ENCODE peak calls at places on chromosomes 13 and 19, in eight cellular contexts. K is body of pancreas, P is aorta, R is neural progenitor cell, B is mucosa of descending colon, X is tibial artery, U is heart right ventricle, O is hepatocyte. I is an unnamed sample.

GRCh38 chr19:28403698-28404099 is 809.3 kb downstream of the UQCRFS1 start:
- DNase-seq in K (no peak), P (no peak), R (no peak), B (no peak), X (no peak), U (no peak), O (no peak), I (no peak)

GRCh38 chr13:44669534-44669933 is 93.4 kb upstream of the TSC22D1 start:
- DNase-seq in K (no peak), P (no peak), R (no peak), B (no peak), X (no peak), U (no peak), O (no peak), I (no peak)

GRCh38 chr13:109857803-109858202 is 71.4 kb upstream of the IRS2 start:
- DNase-seq in K (no peak), P (no peak), R (no peak), B (no peak), X (no peak), U (no peak), O (no peak), I (no peak)

GRCh38 chr13:30906411-30906990 is 430 bp downstream of the MEDAG start:
- DNase-seq in K (no peak), P (peak; percentile 65), R (no peak), B (no peak), X (no peak), U (peak; percentile 29), O (no peak), I (no peak)

GRCh38 chr19:50513746-50514345 is at the start of gene ASPDH:
- DNase-seq in K (no peak), P (no peak), R (peak; percentile 50), B (peak; percentile 42), X (no peak), U (no peak), O (peak; percentile 20), I (no peak)

GRCh38 chr19:58562126-58563033 is 4.0 kb upstream of the UBE2M start:
- DNase-seq in K (peak; percentile 56), P (peak; percentile 52), R (peak; percentile 52), B (peak; percentile 73), X (no peak), U (peak; percentile 50), O (peak; percentile 27), I (no peak)

GRCh38 chr13:29039212-29039611 is 219.1 kb downstream of the MTUS2 start:
- DNase-seq in K (no peak), P (no peak), R (no peak), B (no peak), X (no peak), U (no peak), O (no peak), I (no peak)

GRCh38 chr13:50410921-50411712 is 395.9 kb downstream of the KCNRG start:
- DNase-seq in K (no peak), P (peak; percentile 71), R (no peak), B (no peak), X (peak; percentile 28), U (no peak), O (peak; percentile 73), I (peak; percentile 55)

GRCh38 chr13:113086031-113086750 is 19.4 kb upstream of the F7 start:
- DNase-seq in K (no peak), P (peak; percentile 43), R (peak; percentile 55), B (peak; percentile 29), X (no peak), U (peak; percentile 7), O (no peak), I (no peak)

GRCh38 chr13:69474286-69474685 is 633.3 kb upstream of the ATXN8OS start:
- DNase-seq in K (no peak), P (no peak), R (no peak), B (no peak), X (no peak), U (no peak), O (no peak), I (no peak)

GRCh38 chr19:48461982-48462655 is 6.7 kb downstream of the KCNJ14 start:
- DNase-seq in K (no peak), P (no peak), R (peak; percentile 39), B (peak; percentile 53), X (no peak), U (no peak), O (no peak), I (no peak)

GRCh38 chr19:6357995-6358394 is 3.3 kb upstream of the CLPP start:
- DNase-seq in K (no peak), P (no peak), R (no peak), B (no peak), X (no peak), U (no peak), O (no peak), I (peak; percentile 56)

GRCh38 chr13:99572921-99573320 is 71.6 kb downstream of the TM9SF2 start:
- DNase-seq in K (no peak), P (no peak), R (no peak), B (no peak), X (no peak), U (no peak), O (no peak), I (no peak)

GRCh38 chr13:112213467-112214245 is 146.7 kb downstream of the SOX1 start:
- DNase-seq in K (peak; percentile 82), P (no peak), R (no peak), B (peak; percentile 79), X (no peak), U (no peak), O (peak; percentile 20), I (no peak)

GRCh38 chr13:27383104-27383921 is 41.1 kb upstream of the GTF3A start:
- DNase-seq in K (peak; percentile 62), P (no peak), R (no peak), B (no peak), X (no peak), U (no peak), O (no peak), I (no peak)

GRCh38 chr13:83327091-83327490 is 555.2 kb downstream of the SLITRK1 start:
- DNase-seq in K (no peak), P (no peak), R (no peak), B (no peak), X (no peak), U (no peak), O (no peak), I (no peak)

DNA sequence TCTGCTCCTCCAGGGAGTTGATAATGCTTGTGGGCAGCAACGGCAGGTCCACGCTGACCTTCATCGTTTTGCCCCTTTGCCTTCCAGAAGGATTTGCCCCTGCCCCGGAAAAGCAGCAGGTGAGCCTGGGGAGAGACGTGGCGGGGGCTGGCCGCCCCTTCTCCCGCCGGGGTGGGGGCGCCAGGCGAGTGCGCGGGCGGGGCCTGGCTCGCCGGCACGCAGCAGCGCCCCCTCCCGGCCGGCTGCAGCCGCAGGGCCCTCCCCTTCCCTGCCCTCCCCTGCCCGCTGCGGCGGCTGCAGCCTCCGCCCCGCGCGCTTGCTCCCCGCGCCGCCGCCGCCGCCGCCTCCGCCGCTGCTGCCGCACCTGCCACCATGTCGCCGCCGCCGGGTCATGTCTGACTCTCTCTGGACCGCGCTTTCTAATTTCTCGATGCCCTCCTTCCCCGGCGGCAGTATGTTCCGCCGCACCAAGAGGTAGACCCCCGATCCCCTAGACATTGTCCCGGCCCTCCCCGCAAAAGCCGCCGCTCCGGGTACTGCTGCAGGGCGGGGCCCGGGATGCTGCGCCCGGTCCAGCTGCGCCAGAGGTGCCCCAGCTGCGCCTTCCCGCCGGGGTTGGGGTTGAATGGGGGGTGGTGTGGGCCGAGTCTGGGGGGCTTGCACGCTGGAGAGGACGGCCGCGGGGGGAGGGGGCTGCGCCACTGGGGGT is at the start of gene MAST1:
- DNase-seq in K (peak; percentile 69), P (no peak), R (peak; percentile 91), B (peak; percentile 51), X (no peak), U (peak; percentile 25), O (peak; percentile 83), I (no peak)
- H3K4me3 ChIP-seq in K (no peak within 1 kb of the TSS), P (no peak within 1 kb of the TSS), R (peak within 1 kb of the TSS; percentile 97), B (no peak within 1 kb of the TSS), X (peak within 1 kb of the TSS; percentile 13), U (peak within 1 kb of the TSS; percentile 37), O (peak within 1 kb of the TSS; percentile 45), I (peak within 1 kb of the TSS; percentile 38)

DNA sequence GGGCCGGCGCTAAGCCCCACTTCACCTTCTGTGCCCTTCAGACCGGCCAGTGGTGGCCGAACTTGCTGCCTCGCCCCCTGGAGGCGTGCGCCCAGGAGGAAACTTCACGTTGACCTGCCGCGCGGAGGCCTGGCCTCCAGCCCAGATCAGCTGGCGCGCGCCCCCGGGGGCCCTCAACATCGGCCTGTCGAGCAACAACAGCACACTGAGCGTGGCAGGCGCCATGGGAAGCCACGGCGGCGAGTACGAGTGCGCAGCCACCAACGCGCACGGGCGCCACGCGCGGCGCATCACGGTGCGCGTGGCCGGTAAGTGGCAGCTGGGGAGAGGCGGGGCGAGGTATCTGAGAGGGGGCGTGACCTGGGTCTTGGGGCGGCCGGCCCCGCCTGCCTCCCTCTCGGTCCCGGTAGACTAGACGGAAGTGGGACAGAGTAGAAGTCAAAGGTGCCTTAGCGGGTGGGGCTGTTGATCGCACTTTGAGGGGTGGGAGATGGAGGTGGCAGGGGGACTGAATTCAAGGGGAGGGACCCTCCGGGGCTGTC is 5.6 kb downstream of the ICAM5 start:
- DNase-seq in K (peak; percentile 40), P (peak; percentile 65), R (peak; percentile 46), B (peak; percentile 86), X (no peak), U (peak; percentile 44), O (no peak), I (no peak)
- H3K4me1 ChIP-seq in K (peaks cover 41% of the 10 kb centered on the region), P (no peaks in the 10 kb centered on the region), R (peaks cover 9% of the 10 kb centered on the region), B (peaks cover 48% of the 10 kb centered on the region), X (peaks cover 36% of the 10 kb centered on the region), U (peaks cover 38% of the 10 kb centered on the region), O (peaks cover 23% of the 10 kb centered on the region), I (peaks cover 15% of the 10 kb centered on the region)

DNA sequence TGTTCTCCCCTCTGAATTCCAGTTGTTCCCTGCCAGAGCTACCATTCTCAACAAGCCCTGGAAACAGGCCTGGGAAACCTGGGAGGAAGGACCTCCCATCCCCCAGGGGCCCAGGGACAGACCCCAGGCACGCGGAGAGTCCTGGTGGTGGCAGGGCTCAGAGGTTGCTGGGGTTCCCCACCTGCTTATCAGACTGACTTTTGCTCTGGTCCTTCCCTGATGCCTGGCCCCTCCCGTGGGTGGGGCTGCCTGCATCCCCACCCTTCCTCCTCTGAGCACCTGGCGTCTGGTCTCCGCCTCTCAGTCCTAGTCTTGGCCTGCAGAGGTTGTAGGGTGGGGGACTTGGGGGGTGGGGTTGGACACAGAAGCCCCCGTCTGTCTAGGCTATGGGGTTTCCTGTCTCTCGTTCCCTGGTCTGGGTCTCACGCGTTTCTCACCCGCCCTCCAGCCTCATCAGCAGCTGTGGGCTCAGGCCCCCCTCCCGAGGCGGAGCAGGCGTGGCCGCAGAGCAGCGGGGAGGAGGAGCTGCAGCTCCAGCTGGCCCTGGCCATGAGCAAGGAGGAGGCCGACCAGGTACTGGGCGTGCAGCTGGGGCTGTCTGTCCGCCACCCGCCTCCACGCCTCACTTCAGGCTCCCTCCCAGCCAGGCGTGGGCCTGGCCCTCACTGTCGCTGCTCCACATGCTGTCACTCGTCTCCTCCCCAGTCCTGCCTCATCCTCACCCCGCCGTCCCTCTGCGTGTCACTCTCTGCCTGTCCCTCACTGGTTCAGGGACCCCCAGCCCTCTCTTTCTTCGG is 13.6 kb downstream of the EPN1 start:
- DNase-seq in K (no peak), P (peak; percentile 33), R (no peak), B (peak; percentile 92), X (no peak), U (no peak), O (peak; percentile 75), I (no peak)
- H3K36me3 ChIP-seq in K (peaks cover 43% of the 10 kb centered on the region), P (peaks cover 19% of the 10 kb centered on the region), R (no peaks in the 10 kb centered on the region), B (no peaks in the 10 kb centered on the region), X (peaks cover 66% of the 10 kb centered on the region), U (peaks cover 98% of the 10 kb centered on the region), O (no peaks in the 10 kb centered on the region), I (peaks cover 69% of the 10 kb centered on the region)

DNA sequence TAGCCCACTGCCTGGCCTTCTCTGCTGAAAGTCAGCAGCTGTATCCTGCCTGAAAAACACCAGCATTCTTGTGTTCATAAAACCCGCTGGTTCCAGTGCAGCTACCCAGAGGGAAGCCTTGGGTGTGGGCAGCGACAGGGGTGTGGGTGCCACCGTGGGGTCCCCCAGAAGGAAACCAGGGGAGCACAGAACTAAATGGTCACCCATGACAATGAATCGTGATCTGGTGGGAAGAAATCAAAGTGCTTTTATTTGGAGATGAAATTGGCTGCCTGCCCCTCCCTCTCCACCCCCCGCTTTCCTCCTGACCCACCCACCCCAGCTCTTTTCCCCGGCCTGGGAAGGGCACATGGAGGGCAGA is 13.7 kb downstream of the RASA3 start:
- DNase-seq in K (peak; percentile 75), P (peak; percentile 49), R (no peak), B (peak; percentile 32), X (no peak), U (no peak), O (peak; percentile 70), I (no peak)
- H3K4me3 ChIP-seq in K (no peak overlapping the region), P (no peak overlapping the region), R (no peak overlapping the region), B (no peak overlapping the region), X (peak overlapping the region; percentile 27), U (peak overlapping the region; percentile 25), O (no peak overlapping the region), I (no peak overlapping the region)